ENCODE peak calls at places on chromosome 3, in five cellular contexts. P, Z, G, J and D are unnamed samples.

GRCh38 chr3:135349254-135349948 is 554.3 kb downstream of the EPHB1 start:
- DNase-seq in P (no peak), Z (no peak), G (no peak), J (no peak), D (no peak)

GRCh38 chr3:196629234-196629633 is 10.3 kb upstream of the NRROS start:
- DNase-seq in P (no peak), Z (no peak), G (no peak), J (no peak), D (no peak)

GRCh38 chr3:59654120-59654952 is 604.5 kb upstream of the CFAP20DC start:
- DNase-seq in P (no peak), Z (peak; percentile 45), G (no peak), J (no peak), D (no peak)

GRCh38 chr3:141249041-141249440 is 17.4 kb downstream of the PXYLP1 start:
- DNase-seq in P (no peak), Z (no peak), G (peak; percentile 29), J (no peak), D (no peak)

GRCh38 chr3:118447326-118447725 is 587.3 kb downstream of the IGSF11 start:
- DNase-seq in P (no peak), Z (no peak), G (no peak), J (no peak), D (no peak)

GRCh38 chr3:66410976-66411375 is 89.8 kb downstream of the LRIG1 start:
- DNase-seq in P (no peak), Z (no peak), G (no peak), J (no peak), D (no peak)

GRCh38 chr3:59265566-59265965 is 215.7 kb upstream of the CFAP20DC start:
- DNase-seq in P (no peak), Z (no peak), G (no peak), J (no peak), D (peak; percentile 48)

GRCh38 chr3:103690536-103690935 is 1255.7 kb downstream of the ZPLD1 start:
- DNase-seq in P (no peak), Z (no peak), G (no peak), J (no peak), D (no peak)

GRCh38 chr3:190339130-190339529 is 16.9 kb upstream of the CLDN1 start:
- DNase-seq in P (no peak), Z (no peak), G (no peak), J (no peak), D (no peak)

GRCh38 chr3:97991278-97991652 is 19.0 kb upstream of the RIOX2 start:
- DNase-seq in P (no peak), Z (no peak), G (no peak), J (no peak), D (no peak)

DNA sequence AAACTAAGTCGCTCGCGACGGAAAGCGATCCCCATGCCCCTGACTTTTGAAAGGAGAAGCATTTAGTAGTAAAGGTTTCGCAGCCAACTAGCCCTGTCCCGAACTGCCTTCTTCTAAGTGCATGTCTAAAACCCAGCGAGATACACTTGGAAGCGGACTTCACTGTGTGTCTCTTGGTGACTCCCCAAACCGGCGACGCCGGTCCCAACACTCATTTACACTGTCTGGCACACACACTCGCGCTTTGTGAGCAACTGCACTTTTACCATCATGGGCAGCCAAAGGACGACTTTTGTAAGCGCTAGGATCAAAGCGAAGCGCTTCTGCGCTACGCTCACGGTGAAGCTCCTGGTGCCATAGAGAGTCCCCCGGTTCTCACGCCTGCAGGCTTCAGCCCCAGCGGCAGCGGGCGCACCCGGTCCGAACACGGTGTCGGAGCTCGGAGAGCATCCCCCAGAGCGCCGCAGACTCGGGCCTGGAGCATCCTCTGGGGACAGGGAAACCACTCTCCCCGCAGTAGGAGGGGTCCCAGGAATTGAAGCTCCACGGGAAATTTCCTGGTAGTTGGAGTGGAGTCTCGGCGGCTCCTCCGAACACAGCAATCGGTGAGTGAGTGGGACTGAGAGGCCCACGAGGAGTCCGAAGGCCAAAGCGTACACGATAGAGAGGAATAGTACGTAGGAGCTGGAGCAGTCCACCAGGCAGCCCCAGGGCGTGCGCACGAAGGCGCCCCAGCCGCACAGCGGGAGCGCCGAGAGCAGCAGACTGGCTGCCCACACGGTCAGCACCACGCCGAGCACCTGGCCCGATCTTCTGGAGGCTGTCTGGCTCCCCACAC is 1.4 kb downstream of the GPR149 start:
- DNase-seq in P (no peak), Z (no peak), G (no peak), J (no peak), D (no peak)
- TF ChIP-seq CTCF in P (no peak), Z (no peak), G (no peak), J (no peak), D (no peak)

DNA sequence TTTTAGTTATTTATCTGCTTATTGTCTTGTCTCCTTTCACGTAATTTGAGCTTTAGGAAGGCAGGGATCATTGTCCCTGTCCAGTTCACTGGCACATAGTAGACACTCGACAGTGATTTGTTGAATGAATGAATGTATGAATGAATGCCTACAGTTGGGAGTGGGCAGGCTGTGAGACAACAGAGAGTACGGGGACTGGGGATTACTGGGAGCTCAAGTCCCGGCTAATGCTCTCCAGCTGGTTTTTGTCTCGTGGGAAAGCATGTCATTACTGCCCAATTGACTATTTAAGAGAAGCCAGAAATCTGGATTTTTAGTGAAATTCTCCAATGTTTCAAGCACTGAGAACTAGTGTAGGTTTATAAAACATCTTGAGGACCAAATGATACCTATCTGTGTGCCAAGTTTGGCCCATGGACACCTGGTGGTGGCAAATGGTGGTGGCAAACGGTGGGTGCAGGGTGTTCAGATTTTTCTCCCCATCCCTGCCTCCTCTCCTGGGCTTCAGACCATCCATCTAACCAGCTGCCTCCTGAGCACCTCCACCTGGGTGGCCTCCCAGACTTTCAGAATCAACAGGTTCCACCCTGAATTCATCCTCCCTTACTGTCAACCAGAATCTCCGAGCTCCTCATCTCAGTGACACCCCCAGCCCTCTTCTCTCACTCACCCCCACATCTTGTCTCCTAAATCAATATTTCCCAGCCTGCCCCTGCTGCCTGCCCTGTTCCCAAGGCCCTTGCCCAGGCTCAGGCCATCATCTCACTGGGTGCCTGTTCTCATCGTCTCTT is 36.2 kb upstream of the TRH start:
- DNase-seq in P (no peak), Z (no peak), G (no peak), J (no peak), D (no peak)
- TF ChIP-seq CTCF in P (peak; percentile 3), Z (peak; percentile 4), G (no peak), J (no peak), D (no peak)

GRCh38 chr3:17431004-17431403 is 311.4 kb downstream of the TBC1D5 start:
- DNase-seq in P (peak; percentile 22), Z (no peak), G (no peak), J (no peak), D (no peak)
- TF ChIP-seq CTCF in P (no peak), Z (peak; percentile 27), G (peak; percentile 60), J (no peak), D (no peak)

DNA sequence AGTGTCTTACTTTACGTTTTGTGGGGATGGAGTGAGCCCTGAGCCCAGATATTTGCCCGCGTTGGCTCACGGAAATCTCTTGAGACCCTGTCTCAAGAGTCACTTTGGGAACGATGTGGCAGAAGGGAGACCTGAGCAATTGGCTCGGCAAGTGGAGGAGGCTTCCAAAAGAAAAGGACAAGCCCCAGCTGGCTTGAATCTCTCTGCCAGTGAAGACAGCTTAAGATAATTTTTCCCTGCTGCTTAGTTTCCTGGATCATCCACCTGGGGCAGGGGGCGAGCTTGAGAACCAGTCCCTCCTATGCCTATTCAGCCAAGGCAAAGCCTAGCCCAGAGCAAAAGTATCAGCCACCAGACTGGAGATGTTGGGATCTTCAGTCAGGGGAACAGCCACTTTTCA is 708 bp downstream of the SEC22A start:
- DNase-seq in P (no peak), Z (no peak), G (no peak), J (no peak), D (no peak)
- TF ChIP-seq CTCF in P (no peak), Z (no peak), G (no peak), J (no peak), D (no peak)

GRCh38 chr3:108595304-108595703 is 5.8 kb downstream of the DZIP3 start:
- DNase-seq in P (no peak), Z (no peak), G (no peak), J (no peak), D (no peak)

GRCh38 chr3:108589081-108589997 is at the start of the genes CIP2A and DZIP3:
- DNase-seq in P (peak; percentile 72), Z (peak; percentile 64), G (peak; percentile 91), J (peak; percentile 79), D (peak; percentile 74)

GRCh38 chr3:108590443-108590842 is 921 bp downstream of the DZIP3 start:
- DNase-seq in P (no peak), Z (no peak), G (no peak), J (no peak), D (no peak)

GRCh38 chr3:108588616-108589015 is 622 bp downstream of the CIP2A start:
- DNase-seq in P (no peak), Z (no peak), G (no peak), J (no peak), D (no peak)

GRCh38 chr3:108589998-108590323 is 439 bp downstream of the DZIP3 start:
- DNase-seq in P (no peak), Z (no peak), G (no peak), J (no peak), D (no peak)
- TF ChIP-seq CTCF in P (no peak), Z (no peak), G (no peak), J (no peak), D (no peak)

GRCh38 chr3:12121466-12121865 is 37.2 kb downstream of the TIMP4 start:
- DNase-seq in P (no peak), Z (no peak), G (no peak), J (no peak), D (no peak)

GRCh38 chr3:12116892-12117291 is 41.8 kb downstream of the TIMP4 start:
- DNase-seq in P (no peak), Z (no peak), G (no peak), J (no peak), D (no peak)

GRCh38 chr3:12115846-12116245 is 42.9 kb downstream of the TIMP4 start:
- DNase-seq in P (no peak), Z (no peak), G (no peak), J (no peak), D (no peak)

GRCh38 chr3:12120374-12121140 is 38.2 kb downstream of the TIMP4 start:
- DNase-seq in P (no peak), Z (no peak), G (no peak), J (no peak), D (no peak)

GRCh38 chr3:12117473-12117872 is 41.2 kb downstream of the TIMP4 start:
- DNase-seq in P (no peak), Z (no peak), G (no peak), J (no peak), D (no peak)
- TF ChIP-seq CTCF in P (no peak), Z (no peak), G (no peak), J (no peak), D (no peak)